ENCODE peak calls at places on chromosomes 12 and 14, in nine cellular contexts. K is AG09319, B is brain microvascular endothelial cell, Q is left ventricle myocardium inferior, D is fibroblast of lung, A is lung, C is mesothelial cell of epicardium, O is BJ, H is Calu3. X is an unnamed sample.

GRCh38 chr14:92380131-92380530 is 57.2 kb downstream of the SLC24A4 start:
- DNase-seq in K (no peak), B (no peak), Q (no peak), D (no peak), A (no peak), C (no peak), O (no peak), H (no peak), X (no peak)

GRCh38 chr14:73943083-73943482 is 6.8 kb downstream of the FAM161B start:
- DNase-seq in K (peak; percentile 11), B (peak; percentile 39), Q (no peak), D (peak; percentile 79), A (peak; percentile 33), C (no peak), O (peak; percentile 43), H (no peak), X (no peak)

GRCh38 chr12:79347852-79348251 is 342.9 kb downstream of the PAWR start:
- DNase-seq in K (no peak), B (no peak), Q (no peak), D (no peak), A (no peak), C (no peak), O (no peak), H (no peak), X (no peak)

GRCh38 chr12:41604830-41605229 is 416.7 kb downstream of the PDZRN4 start:
- DNase-seq in K (no peak), B (no peak), Q (no peak), D (peak; percentile 4), A (no peak), C (no peak), O (no peak), H (no peak), X (no peak)

GRCh38 chr12:54725233-54725843 is 77.2 kb upstream of the DCD start:
- DNase-seq in K (no peak), B (peak; percentile 11), Q (no peak), D (peak; percentile 2), A (no peak), C (no peak), O (no peak), H (peak; percentile 23), X (no peak)

GRCh38 chr12:63876980-63877379 is 32.5 kb downstream of the SRGAP1 start:
- DNase-seq in K (no peak), B (no peak), Q (no peak), D (peak; percentile 34), A (no peak), C (no peak), O (no peak), H (no peak), X (no peak)

GRCh38 chr12:9651265-9651729 is 18.2 kb upstream of the CLEC2D start:
- DNase-seq in K (no peak), B (peak; percentile 43), Q (no peak), D (peak; percentile 33), A (no peak), C (no peak), O (peak; percentile 70), H (no peak), X (no peak)

GRCh38 chr12:27807063-27807703 is 27.1 kb upstream of the MANSC4 start:
- DNase-seq in K (no peak), B (no peak), Q (no peak), D (no peak), A (no peak), C (no peak), O (no peak), H (no peak), X (no peak)

GRCh38 chr12:18411453-18411852 is 150.1 kb downstream of the PIK3C2G start:
- DNase-seq in K (no peak), B (no peak), Q (no peak), D (no peak), A (no peak), C (no peak), O (no peak), H (no peak), X (no peak)

GRCh38 chr12:131946757-131947156 is 3.0 kb upstream of the EP400 start:
- DNase-seq in K (no peak), B (no peak), Q (no peak), D (no peak), A (no peak), C (no peak), O (no peak), H (no peak), X (no peak)

GRCh38 chr12:131950182-131950913 is 606 bp downstream of the EP400 start:
- DNase-seq in K (no peak), B (no peak), Q (peak; percentile 31), D (no peak), A (no peak), C (no peak), O (no peak), H (peak; percentile 40), X (peak; percentile 45)

GRCh38 chr12:131948166-131948712 is 1.5 kb upstream of the EP400 start:
- DNase-seq in K (no peak), B (no peak), Q (no peak), D (no peak), A (no peak), C (no peak), O (no peak), H (no peak), X (no peak)

GRCh38 chr12:131947482-131948027 is 2.2 kb upstream of the EP400 start:
- DNase-seq in K (no peak), B (no peak), Q (no peak), D (no peak), A (no peak), C (no peak), O (no peak), H (no peak), X (no peak)

GRCh38 chr12:131949431-131950181 is at the start of gene EP400:
- DNase-seq in K (peak; percentile 83), B (peak; percentile 86), Q (peak; percentile 98), D (peak; percentile 92), A (peak; percentile 95), C (peak; percentile 92), O (peak; percentile 52), H (peak; percentile 98), X (peak; percentile 99)
- TF ChIP-seq CTCF in K (peak; percentile 22), B (no peak), Q (peak; percentile 61), D (peak; percentile 10), A (peak; percentile 35), C (peak; percentile 31), O (peak; percentile 14), H (peak; percentile 54), X (peak; percentile 93)

GRCh38 chr12:56086608-56087007 is 6.6 kb downstream of the ERBB3 start:
- DNase-seq in K (no peak), B (no peak), Q (no peak), D (no peak), A (no peak), C (no peak), O (no peak), H (no peak), X (no peak)

GRCh38 chr12:56086096-56086495 is 6.1 kb downstream of the ERBB3 start:
- DNase-seq in K (no peak), B (no peak), Q (no peak), D (no peak), A (peak; percentile 70), C (no peak), O (no peak), H (peak; percentile 47), X (no peak)

GRCh38 chr12:56082967-56083366 is 3.0 kb downstream of the ERBB3 start:
- DNase-seq in K (no peak), B (no peak), Q (no peak), D (no peak), A (no peak), C (no peak), O (no peak), H (no peak), X (no peak)

GRCh38 chr12:56087220-56087619 is 7.3 kb downstream of the ERBB3 start:
- DNase-seq in K (no peak), B (no peak), Q (peak; percentile 84), D (no peak), A (peak; percentile 95), C (no peak), O (no peak), H (peak; percentile 39), X (no peak)

DNA sequence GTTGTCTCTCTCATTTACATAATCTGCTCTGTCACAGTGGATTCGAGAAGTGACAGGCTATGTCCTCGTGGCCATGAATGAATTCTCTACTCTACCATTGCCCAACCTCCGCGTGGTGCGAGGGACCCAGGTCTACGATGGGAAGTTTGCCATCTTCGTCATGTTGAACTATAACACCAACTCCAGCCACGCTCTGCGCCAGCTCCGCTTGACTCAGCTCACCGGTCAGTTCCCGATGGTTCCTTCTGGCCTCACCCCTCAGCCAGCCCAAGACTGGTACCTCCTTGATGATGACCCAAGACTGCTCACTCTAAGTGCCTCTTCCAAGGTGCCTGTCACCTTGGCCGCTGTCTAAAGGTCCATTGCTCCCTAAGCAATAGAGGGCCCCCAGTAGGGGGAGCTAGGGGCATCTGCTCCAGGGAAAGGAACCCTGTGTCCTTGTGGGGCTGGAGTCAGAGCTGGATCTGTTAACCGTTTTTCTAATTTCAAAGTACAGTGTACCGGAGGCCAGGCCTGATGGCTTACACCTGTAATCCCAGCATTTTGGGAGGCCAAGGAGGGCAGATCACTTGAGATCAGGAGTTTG is 5.1 kb downstream of the ERBB3 start:
- DNase-seq in K (no peak), B (no peak), Q (no peak), D (no peak), A (no peak), C (no peak), O (no peak), H (peak; percentile 37), X (no peak)
- TF ChIP-seq CTCF in K (peak; percentile 16), B (peak; percentile 72), Q (no peak), D (peak; percentile 13), A (no peak), C (no peak), O (peak; percentile 40), H (peak; percentile 46), X (peak; percentile 25)

DNA sequence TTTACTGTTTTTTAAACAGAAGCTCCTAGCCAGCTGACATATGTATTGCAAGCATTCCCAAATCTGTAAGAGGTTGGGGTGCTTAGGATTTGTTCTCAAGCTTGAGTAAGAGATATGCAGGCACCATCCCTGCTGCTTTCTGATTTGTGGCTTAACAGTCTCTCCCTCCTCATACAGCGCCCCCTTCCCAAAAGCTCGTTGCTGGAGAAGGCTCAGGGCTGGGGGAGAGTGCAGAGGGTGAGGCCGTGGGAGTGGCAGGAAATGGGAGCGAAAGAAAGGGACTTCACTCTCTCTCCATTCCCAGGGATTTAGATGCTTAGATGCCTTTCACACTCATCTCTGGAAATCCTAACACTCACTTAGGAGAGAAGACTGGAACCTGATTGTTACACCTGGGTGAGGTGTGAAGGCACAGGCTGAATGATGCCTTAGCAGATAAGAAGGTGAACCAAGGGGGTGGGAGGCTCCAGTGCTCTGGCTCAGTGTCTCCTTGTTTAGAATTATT is 172.0 kb downstream of the C12orf75 start:
- DNase-seq in K (no peak), B (no peak), Q (no peak), D (no peak), A (no peak), C (no peak), O (no peak), H (no peak), X (no peak)
- TF ChIP-seq CTCF in K (no peak), B (no peak), Q (no peak), D (no peak), A (no peak), C (no peak), O (no peak), H (no peak), X (no peak)

GRCh38 chr12:48996794-48997718 is 2.1 kb downstream of the DDN start:
- DNase-seq in K (no peak), B (peak; percentile 71), Q (peak; percentile 80), D (peak; percentile 68), A (peak; percentile 77), C (peak; percentile 64), O (no peak), H (peak; percentile 57), X (peak; percentile 81)
- TF ChIP-seq CTCF in K (peak; percentile 80), B (peak; percentile 94), Q (peak; percentile 89), D (peak; percentile 79), A (peak; percentile 55), C (peak; percentile 75), O (peak; percentile 88), H (no peak), X (peak; percentile 80)

X was measured in GM10248.